ENCODE peak calls at places on chromosomes 7 and 10, in five cellular contexts. P, R, C, J and U are unnamed samples.

GRCh38 chr7:142908290-142908689 is 22.7 kb upstream of the TRPV6 start:
- DNase-seq in P (no peak), R (no peak), C (no peak), J (no peak), U (no peak)

GRCh38 chr10:23779287-23779686 is 340.4 kb downstream of the OTUD1 start:
- DNase-seq in P (no peak), R (no peak), C (no peak), J (no peak), U (no peak)

GRCh38 chr7:94829987-94830386 is 77.4 kb upstream of the PPP1R9A start:
- DNase-seq in P (no peak), R (no peak), C (no peak), J (no peak), U (no peak)

GRCh38 chr10:70094287-70094686 is 38.3 kb downstream of the AIFM2 start:
- DNase-seq in P (no peak), R (no peak), C (no peak), J (no peak), U (no peak)

GRCh38 chr7:2015251-2015871 is 217.4 kb downstream of the MAD1L1 start:
- DNase-seq in P (peak), R (peak), C (no peak), J (no peak), U (no peak)

GRCh38 chr7:107213193-107213788 is 44.5 kb downstream of the HBP1 start:
- DNase-seq in P (peak), R (no peak), C (no peak), J (no peak), U (no peak)

GRCh38 chr10:104109908-104110662 is 11.9 kb upstream of the SFR1 start:
- DNase-seq in P (no peak), R (no peak), C (peak), J (no peak), U (peak)

GRCh38 chr7:25386311-25386744 is 158.0 kb upstream of the NPVF start:
- DNase-seq in P (no peak), R (no peak), C (no peak), J (peak), U (no peak)

GRCh38 chr10:114629824-114630430 is 28.1 kb downstream of the ABLIM1 start:
- DNase-seq in P (no peak), R (no peak), C (no peak), J (no peak), U (no peak)

GRCh38 chr10:131702521-131703356 is 198.1 kb upstream of the PPP2R2D start:
- DNase-seq in P (no peak), R (peak), C (no peak), J (no peak), U (no peak)

GRCh38 chr10:69123306-69123746 is 652 bp upstream of the VPS26A start:
- DNase-seq in P (peak), R (no peak), C (peak), J (peak), U (peak)

GRCh38 chr7:18815261-18815840 is 302.1 kb downstream of the TWIST1 start:
- DNase-seq in P (no peak), R (no peak), C (no peak), J (no peak), U (no peak)

GRCh38 chr7:91264924-91265681 is 870 bp downstream of the FZD1 start:
- DNase-seq in P (peak), R (peak), C (peak), J (peak), U (peak)

GRCh38 chr10:31929986-31930675 is 1.5 kb upstream of the ARHGAP12 start:
- DNase-seq in P (no peak), R (no peak), C (peak), J (no peak), U (peak)

GRCh38 chr10:33732176-33733025 is 397.9 kb upstream of the NRP1 start:
- DNase-seq in P (no peak), R (no peak), C (peak), J (no peak), U (peak)

GRCh38 chr10:69956833-69957230 is 95.8 kb upstream of the MACROH2A2 start:
- DNase-seq in P (no peak), R (no peak), C (no peak), J (no peak), U (no peak)

GRCh38 chr7:111486472-111487142 is 75.7 kb downstream of the IMMP2L start:
- DNase-seq in P (no peak), R (no peak), C (peak), J (peak), U (peak)

GRCh38 chr7:44280993-44281721 is 44.2 kb downstream of the CAMK2B start:
- DNase-seq in P (peak), R (peak), C (no peak), J (peak), U (no peak)

GRCh38 chr7:2474224-2474623 is 2.0 kb downstream of the GRIFIN start:
- DNase-seq in P (no peak), R (no peak), C (no peak), J (no peak), U (no peak)

DNA sequence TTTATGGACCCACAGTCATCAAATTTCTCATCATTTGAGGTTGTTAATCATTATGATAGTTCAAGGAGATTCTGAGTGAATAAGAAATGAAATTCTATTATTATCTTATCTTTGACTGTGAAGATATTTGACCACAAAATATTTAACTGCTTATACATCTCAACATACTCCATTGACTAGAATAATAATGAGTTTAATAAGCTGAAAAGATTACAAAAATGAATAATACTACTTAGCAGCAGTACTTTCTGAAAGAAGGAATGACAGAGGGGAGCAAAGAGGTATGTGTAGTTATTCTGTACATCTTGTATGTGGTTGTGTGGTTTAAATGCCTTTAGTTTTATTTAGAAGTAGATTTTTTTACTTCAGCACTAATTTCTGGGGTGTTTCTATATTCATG is 214.2 kb downstream of the PRKG1 start:
- DNase-seq in P (no peak), R (no peak), C (no peak), J (no peak), U (no peak)
- H3K4me3 ChIP-seq in P (no peak), R (no peak), C (no peak), J (no peak), U (no peak)

GRCh38 chr10:101096378-101096777 is 34.6 kb downstream of the KAZALD1 start:
- DNase-seq in P (no peak), R (no peak), C (no peak), J (no peak), U (no peak)

GRCh38 chr10:101097881-101098280 is 33.2 kb upstream of the TLX1 start:
- DNase-seq in P (no peak), R (no peak), C (no peak), J (no peak), U (no peak)

GRCh38 chr10:101092742-101093386 is 31.1 kb downstream of the KAZALD1 start:
- DNase-seq in P (no peak), R (no peak), C (no peak), J (no peak), U (no peak)

GRCh38 chr10:101094113-101094512 is 32.3 kb downstream of the KAZALD1 start:
- DNase-seq in P (no peak), R (no peak), C (no peak), J (no peak), U (no peak)

GRCh38 chr10:101095550-101096213 is 33.9 kb downstream of the KAZALD1 start:
- DNase-seq in P (peak), R (peak), C (peak), J (peak), U (peak)
- TF ChIP-seq CTCF in P (peak), R (peak), C (peak), J (peak), U (peak)

DNA sequence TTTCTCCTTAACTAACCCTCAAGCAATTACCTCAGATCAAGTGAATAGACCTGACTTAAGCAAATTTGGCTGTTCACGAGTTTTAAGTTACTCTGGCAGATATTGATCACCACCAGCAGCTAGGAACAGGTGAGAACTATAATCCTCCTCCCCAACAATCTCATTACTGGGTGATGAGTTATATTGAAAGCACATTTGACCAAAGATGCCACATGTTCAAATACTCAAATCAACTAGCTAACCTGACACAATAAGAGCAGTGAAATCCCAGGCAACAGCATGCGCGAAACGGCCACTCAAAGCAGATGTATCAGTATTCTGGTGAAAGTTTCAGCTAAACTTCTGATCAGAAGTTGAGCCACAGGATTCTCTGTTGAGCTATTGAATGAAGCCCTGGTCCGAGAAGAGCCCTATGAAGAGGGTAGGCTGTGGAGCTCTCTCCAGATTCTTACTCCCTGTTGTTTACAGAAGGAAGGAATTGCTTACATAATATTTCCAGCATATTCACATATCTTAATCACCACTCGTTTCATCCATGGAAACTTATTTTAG is 52.6 kb downstream of the CAV1 start:
- DNase-seq in P (no peak), R (no peak), C (no peak), J (no peak), U (no peak)
- H3K4me3 ChIP-seq in P (no peak), R (no peak), C (no peak), J (no peak), U (no peak)

GRCh38 chr7:117791877-117792780 is 81.1 kb downstream of the CTTNBP2 start:
- DNase-seq in P (no peak), R (no peak), C (no peak), J (peak), U (no peak)
- TF ChIP-seq CTCF in P (no peak), R (no peak), C (no peak), J (no peak), U (no peak)

GRCh38 chr10:63554666-63555065 is 33.5 kb downstream of the REEP3 start:
- DNase-seq in P (no peak), R (no peak), C (peak), J (peak), U (peak)

GRCh38 chr10:63555330-63555729 is 34.1 kb downstream of the REEP3 start:
- DNase-seq in P (no peak), R (no peak), C (no peak), J (no peak), U (no peak)

GRCh38 chr10:63549810-63550209 is 28.6 kb downstream of the REEP3 start:
- DNase-seq in P (no peak), R (no peak), C (no peak), J (no peak), U (no peak)

GRCh38 chr10:63553031-63553430 is 31.8 kb downstream of the REEP3 start:
- DNase-seq in P (no peak), R (no peak), C (peak), J (no peak), U (peak)

GRCh38 chr10:63553473-63553872 is 32.3 kb downstream of the REEP3 start:
- DNase-seq in P (no peak), R (no peak), C (no peak), J (no peak), U (peak)
- H3K4me3 ChIP-seq in P (no peak), R (no peak), C (no peak), J (no peak), U (no peak)

GRCh38 chr10:7625009-7625408 is 41.8 kb downstream of the ITIH5 start:
- DNase-seq in P (no peak), R (no peak), C (no peak), J (no peak), U (no peak)

GRCh38 chr10:7626283-7626682 is 40.5 kb downstream of the ITIH5 start:
- DNase-seq in P (no peak), R (no peak), C (peak), J (no peak), U (no peak)

GRCh38 chr10:7622969-7623368 is 43.8 kb downstream of the ITIH5 start:
- DNase-seq in P (no peak), R (no peak), C (peak), J (no peak), U (no peak)

DNA sequence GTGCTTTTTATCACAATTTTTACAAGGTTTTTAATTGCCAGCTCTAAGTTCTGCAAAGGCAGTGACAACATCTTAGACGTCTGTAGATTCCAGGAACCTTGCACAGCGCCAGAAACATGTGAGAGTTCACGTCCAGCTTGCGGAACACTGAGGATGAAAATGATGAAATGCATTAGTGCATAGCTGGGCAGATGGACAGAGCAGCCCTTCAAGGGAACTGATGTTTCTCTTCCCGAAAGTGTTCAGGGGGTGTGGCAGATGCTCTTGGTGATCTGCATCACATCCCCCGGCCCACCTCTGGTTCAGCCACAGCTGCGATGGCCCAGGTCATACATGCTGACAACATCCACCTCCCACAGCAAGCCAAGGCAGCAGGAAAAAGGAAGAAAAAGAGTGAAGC is 40.9 kb downstream of the ITIH5 start:
- DNase-seq in P (no peak), R (no peak), C (peak), J (peak), U (peak)
- TF ChIP-seq CTCF in P (no peak), R (no peak), C (no peak), J (no peak), U (no peak)

GRCh38 chr10:71719042-71719441 is 536 bp downstream of the C10orf105 start:
- DNase-seq in P (peak), R (no peak), C (no peak), J (no peak), U (peak)
- H3K4me3 ChIP-seq in P (no peak), R (no peak), C (no peak), J (no peak), U (no peak)

DNA sequence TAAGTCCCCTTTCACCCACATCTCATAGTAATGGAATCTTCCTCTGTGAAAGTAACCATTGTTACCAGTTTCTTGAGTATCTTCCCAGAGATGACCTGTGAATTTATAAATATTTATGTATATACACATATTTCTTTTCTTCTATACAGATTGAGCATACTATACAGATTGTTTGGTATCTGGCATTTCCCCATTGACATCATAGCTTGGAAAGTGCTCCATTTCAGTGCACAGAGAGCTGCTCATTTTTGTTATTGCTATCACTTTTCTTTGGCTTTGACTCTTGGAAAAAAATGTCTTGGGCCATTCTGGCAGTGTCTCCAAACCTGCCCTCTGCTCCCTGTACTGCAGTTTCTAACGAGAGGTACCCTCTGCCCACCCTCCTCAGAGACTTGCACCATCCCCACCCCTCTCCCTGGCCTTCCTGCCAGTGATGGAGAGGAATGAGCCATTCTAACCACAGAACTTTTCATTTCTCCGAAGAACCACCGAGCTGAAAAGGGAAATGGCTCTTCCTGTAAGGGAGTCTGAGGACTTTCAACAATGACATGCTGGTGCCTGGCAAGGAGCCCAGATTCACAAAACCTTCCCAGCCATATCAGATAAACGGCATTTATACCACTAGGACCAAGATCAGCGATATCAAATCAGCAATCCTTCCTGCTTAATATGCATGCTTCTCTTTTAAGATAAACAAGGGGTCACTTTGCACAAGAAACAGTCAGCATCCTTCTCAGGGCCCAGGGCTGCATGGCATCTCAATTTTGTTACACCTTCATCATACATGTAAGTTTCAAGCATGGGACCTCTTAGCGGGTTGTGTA is 19.7 kb upstream of the CCSER2 start:
- DNase-seq in P (peak), R (no peak), C (peak), J (peak), U (peak)
- TF ChIP-seq CTCF in P (no peak), R (no peak), C (no peak), J (no peak), U (no peak)

GRCh38 chr7:105678811-105679495 is 97.7 kb upstream of the EFCAB10 start:
- DNase-seq in P (peak), R (no peak), C (peak), J (peak), U (peak)
- H3K4me3 ChIP-seq in P (peak), R (no peak), C (peak), J (no peak), U (peak)

DNA sequence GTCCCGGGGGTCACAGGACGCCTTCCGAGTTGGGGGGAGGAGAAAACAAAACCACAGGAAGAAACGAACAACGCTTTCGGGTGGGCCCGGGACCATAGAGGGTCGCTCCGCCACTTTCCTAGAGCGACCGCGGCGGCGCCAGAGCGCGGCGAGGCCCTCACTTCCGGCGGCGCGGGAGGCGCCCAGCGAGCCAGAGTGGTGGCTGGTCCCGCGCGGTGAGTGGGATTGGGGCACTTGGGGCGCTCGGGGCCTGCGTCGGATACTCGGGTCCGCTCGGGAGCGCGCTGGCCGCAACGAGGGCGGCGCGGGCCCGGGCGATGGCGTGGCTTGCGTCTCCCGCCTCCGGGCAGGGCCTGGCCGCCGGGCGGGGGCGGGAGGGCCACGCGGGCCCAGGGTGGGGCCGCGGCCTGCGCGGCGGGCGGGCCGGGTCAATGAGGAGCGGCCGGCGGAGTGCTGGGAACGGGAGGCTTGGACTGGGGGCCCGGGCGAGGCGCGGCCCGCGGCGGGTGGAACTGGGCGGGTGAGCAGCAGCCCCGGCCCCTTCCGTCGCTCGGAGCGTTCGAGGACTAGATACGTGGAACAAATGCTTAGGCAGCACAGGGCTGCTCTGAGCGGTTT is at the start of gene ZNF22:
- DNase-seq in P (peak), R (peak), C (peak), J (peak), U (peak)
- TF ChIP-seq CTCF in P (peak), R (no peak), C (peak), J (no peak), U (no peak)